ENCODE peak calls at places on chromosomes 11 and 22, in nine cellular contexts. N is gastrocnemius medialis, W is aorta, X is neural progenitor cell, J is pancreas, T is heart left ventricle, L is ovary, F is HepG2, Q is stomach. P is an unnamed sample.

GRCh38 chr22:19704355-19705015 is 9.8 kb upstream of the SEPTIN5 start:
- DNase-seq in N (no peak), W (no peak), X (no peak), J (no peak), T (no peak), L (no peak), F (no peak), Q (no peak), P (no peak)

GRCh38 chr11:45658292-45658991 is 7.0 kb downstream of the CHST1 start:
- DNase-seq in N (peak; percentile 45), W (peak; percentile 91), X (peak; percentile 66), J (no peak), T (peak; percentile 90), L (peak; percentile 83), F (peak; percentile 10), Q (peak; percentile 34), P (peak; percentile 77)

GRCh38 chr11:70456921-70457532 is 58.7 kb downstream of the CTTN start:
- DNase-seq in N (no peak), W (peak; percentile 63), X (no peak), J (no peak), T (no peak), L (no peak), F (peak; percentile 22), Q (no peak), P (no peak)

GRCh38 chr22:42732071-42732470 is 11.4 kb upstream of the A4GALT start:
- DNase-seq in N (no peak), W (no peak), X (no peak), J (no peak), T (no peak), L (no peak), F (no peak), Q (no peak), P (no peak)

GRCh38 chr22:44580756-44581435 is 82.9 kb upstream of the RTL6 start:
- DNase-seq in N (no peak), W (peak; percentile 44), X (no peak), J (no peak), T (peak; percentile 9), L (no peak), F (no peak), Q (no peak), P (no peak)

GRCh38 chr11:22711880-22712279 is 45.5 kb downstream of the GAS2 start:
- DNase-seq in N (no peak), W (no peak), X (no peak), J (peak; percentile 13), T (peak; percentile 60), L (no peak), F (no peak), Q (peak; percentile 38), P (no peak)

GRCh38 chr11:128692750-128693578 is 908 bp upstream of the FLI1 start:
- DNase-seq in N (no peak), W (peak; percentile 88), X (peak; percentile 60), J (peak; percentile 69), T (peak; percentile 65), L (no peak), F (no peak), Q (no peak), P (peak; percentile 74)

GRCh38 chr22:23678133-23678532 is 12.7 kb upstream of the RGL4 start:
- DNase-seq in N (no peak), W (no peak), X (no peak), J (no peak), T (no peak), L (no peak), F (no peak), Q (no peak), P (peak; percentile 2)

GRCh38 chr22:19877626-19878339 is 23.1 kb upstream of the GNB1L start:
- DNase-seq in N (peak; percentile 10), W (peak; percentile 62), X (peak; percentile 45), J (peak; percentile 51), T (peak; percentile 19), L (peak; percentile 6), F (no peak), Q (no peak), P (peak; percentile 12)

GRCh38 chr11:82854242-82854641 is 46.0 kb downstream of the PRCP start:
- DNase-seq in N (no peak), W (no peak), X (no peak), J (no peak), T (no peak), L (no peak), F (no peak), Q (no peak), P (no peak)

GRCh38 chr11:114880458-114880857 is 202.1 kb downstream of the NXPE2 start:
- DNase-seq in N (no peak), W (no peak), X (no peak), J (no peak), T (no peak), L (no peak), F (no peak), Q (no peak), P (no peak)

GRCh38 chr22:44371741-44372525 is 59.2 kb upstream of the SHISAL1 start:
- DNase-seq in N (no peak), W (peak; percentile 19), X (no peak), J (peak; percentile 18), T (peak; percentile 6), L (no peak), F (no peak), Q (no peak), P (no peak)

GRCh38 chr22:21984793-21985192 is 2.2 kb upstream of the TOP3B start:
- DNase-seq in N (no peak), W (no peak), X (peak; percentile 79), J (no peak), T (no peak), L (no peak), F (no peak), Q (no peak), P (no peak)

GRCh38 chr22:25373961-25374360 is 154.5 kb downstream of the CRYBB2 start:
- DNase-seq in N (no peak), W (no peak), X (no peak), J (no peak), T (no peak), L (no peak), F (no peak), Q (no peak), P (no peak)

GRCh38 chr11:44758996-44759395 is 32.2 kb downstream of the TSPAN18 start:
- DNase-seq in N (no peak), W (no peak), X (no peak), J (no peak), T (no peak), L (no peak), F (no peak), Q (no peak), P (no peak)

GRCh38 chr22:46092011-46092410 is 58.3 kb upstream of the PPARA start:
- DNase-seq in N (no peak), W (no peak), X (no peak), J (peak; percentile 33), T (peak; percentile 20), L (no peak), F (no peak), Q (no peak), P (no peak)
- H3K36me3 ChIP-seq in N (no peaks in the 10 kb centered on the region), W (no peaks in the 10 kb centered on the region), X (no peaks in the 10 kb centered on the region), J (peaks cover 22% of the 10 kb centered on the region), T (peaks cover 26% of the 10 kb centered on the region), L (no peaks in the 10 kb centered on the region), F (no peaks in the 10 kb centered on the region), Q (peaks cover 54% of the 10 kb centered on the region), P (peaks cover 38% of the 10 kb centered on the region)

GRCh38 chr11:76629133-76629852 is 41.3 kb downstream of the LRRC32 start:
- DNase-seq in N (peak; percentile 47), W (peak; percentile 77), X (no peak), J (no peak), T (peak; percentile 63), L (peak; percentile 6), F (no peak), Q (no peak), P (peak; percentile 73)
- H3K4me1 ChIP-seq in N (peaks cover 24% of the 10 kb centered on the region), W (no peaks in the 10 kb centered on the region), X (no peaks in the 10 kb centered on the region), J (no peaks in the 10 kb centered on the region), T (peaks cover 19% of the 10 kb centered on the region), L (peaks cover 14% of the 10 kb centered on the region), F (no peaks in the 10 kb centered on the region), Q (peaks cover 7% of the 10 kb centered on the region), P (peaks cover 4% of the 10 kb centered on the region)

DNA sequence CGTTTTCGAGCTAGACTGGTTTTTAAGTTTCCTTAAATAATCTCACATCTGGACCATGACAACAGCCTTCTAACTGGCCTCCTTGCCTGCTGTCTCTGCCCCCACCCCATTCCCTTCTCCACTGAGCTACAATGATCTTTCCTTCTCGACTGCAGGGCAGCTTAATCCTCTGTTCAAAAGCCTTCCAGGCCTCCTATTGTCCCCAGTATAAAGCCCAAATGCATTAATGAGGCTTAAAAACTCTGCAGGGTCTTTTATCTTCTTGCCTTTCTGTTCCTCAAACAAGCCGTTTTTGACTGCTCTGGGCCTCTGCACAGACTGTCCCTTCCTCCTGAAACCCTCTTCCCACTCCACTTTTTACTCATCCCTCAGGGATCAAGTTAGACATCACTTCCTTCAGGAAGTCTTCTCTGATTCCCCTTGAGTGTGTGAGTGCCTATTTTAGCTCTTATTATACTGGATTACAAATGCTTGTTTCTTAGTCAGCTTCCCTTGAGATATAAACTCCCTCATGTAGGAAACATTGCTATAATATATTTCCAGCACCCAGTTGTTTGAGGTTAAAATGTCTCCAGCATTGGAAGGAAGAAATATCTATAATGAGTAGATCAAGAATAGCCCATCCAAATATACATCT is 23.6 kb upstream of the PAMR1 start:
- DNase-seq in N (no peak), W (no peak), X (peak; percentile 92), J (no peak), T (no peak), L (no peak), F (no peak), Q (no peak), P (no peak)
- H3K27ac ChIP-seq in N (no peak overlapping the region), W (no peak overlapping the region), X (peak overlapping the region; percentile 84), J (no peak overlapping the region), T (no peak overlapping the region), L (no peak overlapping the region), F (no peak overlapping the region), Q (no peak overlapping the region), P (no peak overlapping the region)

GRCh38 chr22:29801153-29801552 is 34.0 kb downstream of the UQCR10 start:
- DNase-seq in N (no peak), W (no peak), X (peak; percentile 38), J (no peak), T (peak; percentile 3), L (no peak), F (no peak), Q (peak; percentile 58), P (no peak)

GRCh38 chr22:29801796-29802195 is 34.6 kb downstream of the UQCR10 start:
- DNase-seq in N (peak; percentile 39), W (no peak), X (no peak), J (no peak), T (no peak), L (no peak), F (no peak), Q (no peak), P (no peak)

GRCh38 chr22:29803190-29803589 is 34.9 kb downstream of the ASCC2 start:
- DNase-seq in N (no peak), W (no peak), X (no peak), J (no peak), T (peak; percentile 2), L (no peak), F (no peak), Q (no peak), P (no peak)

GRCh38 chr22:29810156-29810555 is 27.9 kb downstream of the ASCC2 start:
- DNase-seq in N (no peak), W (no peak), X (no peak), J (no peak), T (no peak), L (no peak), F (no peak), Q (no peak), P (no peak)

DNA sequence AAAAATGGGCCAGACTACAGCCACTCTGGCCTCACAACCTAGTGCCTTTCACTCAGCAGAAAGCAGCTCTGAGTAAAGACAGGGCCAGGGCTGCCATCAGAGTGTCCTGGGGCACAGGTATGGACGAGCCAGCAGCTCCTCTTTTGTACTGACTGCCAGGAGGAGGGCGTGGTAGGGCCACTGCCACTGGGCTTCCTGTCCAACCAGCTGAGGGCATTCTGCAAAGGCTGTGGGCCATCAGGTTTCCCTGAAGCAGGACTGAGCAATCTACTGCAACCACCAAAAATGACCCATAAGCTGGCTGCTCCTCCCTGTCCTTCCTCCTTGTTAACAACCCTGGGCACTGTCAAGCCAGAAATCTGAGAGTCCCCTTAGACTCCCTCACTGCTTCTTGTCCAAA is 33.1 kb downstream of the ASCC2 start:
- DNase-seq in N (no peak), W (no peak), X (no peak), J (no peak), T (no peak), L (no peak), F (no peak), Q (no peak), P (no peak)
- H3K36me3 ChIP-seq in N (peaks cover 82% of the 10 kb centered on the region), W (no peaks in the 10 kb centered on the region), X (no peaks in the 10 kb centered on the region), J (peaks cover 13% of the 10 kb centered on the region), T (peaks cover 86% of the 10 kb centered on the region), L (no peaks in the 10 kb centered on the region), F (peaks cover 76% of the 10 kb centered on the region), Q (peaks cover 99% of the 10 kb centered on the region), P (peaks cover 95% of the 10 kb centered on the region)